ENCODE peak calls at places on chromosome 15, in five cellular contexts. W is K562, X is HepG2, Z is GM12878, Q is H1. T is an unnamed sample.

GRCh38 chr15:42085236-42085605 is 9.1 kb downstream of the PLA2G4D start:
- DNase-seq in W (no peak), X (no peak), Z (no peak), Q (no peak), T (no peak)

GRCh38 chr15:65632780-65633384 is 11.1 kb downstream of the SLC24A1 start:
- DNase-seq in W (no peak), X (no peak), Z (no peak), Q (no peak), T (no peak)

GRCh38 chr15:67157779-67158366 is 92.5 kb downstream of the SMAD3 start:
- DNase-seq in W (no peak), X (no peak), Z (no peak), Q (no peak), T (no peak)

GRCh38 chr15:96327155-96327741 is 3.3 kb upstream of the NR2F2 start:
- DNase-seq in W (peak), X (peak), Z (peak), Q (no peak), T (no peak)

GRCh38 chr15:58852347-58852746 is 81.1 kb downstream of the SLTM start:
- DNase-seq in W (peak), X (peak), Z (no peak), Q (no peak), T (no peak)

GRCh38 chr15:34055868-34056595 is 17.0 kb upstream of the AVEN start:
- DNase-seq in W (no peak), X (no peak), Z (no peak), Q (no peak), T (no peak)

GRCh38 chr15:61441901-61442300 is 212.8 kb upstream of the RORA start:
- DNase-seq in W (no peak), X (no peak), Z (no peak), Q (no peak), T (no peak)

GRCh38 chr15:59972241-59972640 is 31.9 kb upstream of the FOXB1 start:
- DNase-seq in W (no peak), X (no peak), Z (no peak), Q (no peak), T (no peak)

GRCh38 chr15:80693682-80694623 is 1.2 kb upstream of the ABHD17C start:
- DNase-seq in W (no peak), X (no peak), Z (no peak), Q (no peak), T (no peak)

GRCh38 chr15:77739591-77740378 is 107.1 kb upstream of the LINGO1 start:
- DNase-seq in W (no peak), X (no peak), Z (no peak), Q (peak), T (peak)

GRCh38 chr15:34436956-34437442 is 609 bp downstream of the GOLGA8A start:
- DNase-seq in W (peak), X (peak), Z (no peak), Q (peak), T (peak)

GRCh38 chr15:73386238-73386637 is 17.5 kb upstream of the HCN4 start:
- DNase-seq in W (no peak), X (no peak), Z (no peak), Q (no peak), T (no peak)

GRCh38 chr15:48413304-48413703 is 82.1 kb downstream of the DUT start:
- DNase-seq in W (no peak), X (peak), Z (no peak), Q (no peak), T (no peak)

GRCh38 chr15:66692808-66693596 is 9.0 kb upstream of the SMAD6 start:
- DNase-seq in W (no peak), X (no peak), Z (peak), Q (no peak), T (no peak)

GRCh38 chr15:51193526-51193925 is 98.8 kb upstream of the TNFAIP8L3 start:
- DNase-seq in W (no peak), X (no peak), Z (no peak), Q (no peak), T (no peak)

GRCh38 chr15:89127054-89127702 is 38.9 kb downstream of the ABHD2 start:
- DNase-seq in W (no peak), X (no peak), Z (no peak), Q (no peak), T (no peak)

GRCh38 chr15:65818927-65819562 is 27.0 kb upstream of the DENND4A start:
- DNase-seq in W (peak), X (no peak), Z (peak), Q (no peak), T (no peak)

GRCh38 chr15:35306361-35306981 is 221.4 kb upstream of the NANOGP8 start:
- DNase-seq in W (peak), X (no peak), Z (no peak), Q (no peak), T (no peak)

GRCh38 chr15:84033793-84034553 is 201.6 kb upstream of the GOLGA6L4 start:
- DNase-seq in W (no peak), X (no peak), Z (no peak), Q (no peak), T (no peak)

GRCh38 chr15:79811406-79812405 is 85.1 kb downstream of the MTHFS start:
- DNase-seq in W (no peak), X (no peak), Z (no peak), Q (no peak), T (no peak)

GRCh38 chr15:82793737-82794136 is 12.1 kb downstream of the FSD2 start:
- DNase-seq in W (no peak), X (no peak), Z (no peak), Q (no peak), T (no peak)

GRCh38 chr15:66761723-66762595 is 59.9 kb downstream of the SMAD6 start:
- DNase-seq in W (no peak), X (no peak), Z (no peak), Q (no peak), T (no peak)

GRCh38 chr15:31070867-31071266 is 30.7 kb downstream of the TRPM1 start:
- DNase-seq in W (no peak), X (no peak), Z (no peak), Q (no peak), T (no peak)

GRCh38 chr15:24856397-24857093 is 98.2 kb upstream of the SNRPN start:
- DNase-seq in W (peak), X (no peak), Z (no peak), Q (peak), T (peak)

GRCh38 chr15:48761393-48762158 is 49.3 kb downstream of the CEP152 start:
- DNase-seq in W (no peak), X (no peak), Z (no peak), Q (no peak), T (no peak)

GRCh38 chr15:71465109-71465508 is 345.2 kb upstream of the NR2E3 start:
- DNase-seq in W (no peak), X (no peak), Z (no peak), Q (no peak), T (no peak)
- TF ChIP-seq ATF3 in W (no peak), X (no peak), Z (no peak), Q (no peak), T (no peak)

GRCh38 chr15:74801311-74801997 is 11.2 kb upstream of the LMAN1L start:
- DNase-seq in W (no peak), X (no peak), Z (no peak), Q (no peak), T (no peak)

GRCh38 chr15:74798388-74799254 is 14.0 kb upstream of the LMAN1L start:
- DNase-seq in W (no peak), X (no peak), Z (no peak), Q (no peak), T (no peak)

GRCh38 chr15:74800559-74801094 is 12.0 kb upstream of the LMAN1L start:
- DNase-seq in W (no peak), X (no peak), Z (no peak), Q (no peak), T (no peak)

GRCh38 chr15:74799255-74799842 is 13.3 kb upstream of the LMAN1L start:
- DNase-seq in W (no peak), X (no peak), Z (no peak), Q (no peak), T (no peak)

GRCh38 chr15:74799843-74800558 is 12.6 kb upstream of the LMAN1L start:
- DNase-seq in W (peak), X (peak), Z (peak), Q (peak), T (peak)
- TF ChIP-seq ATF2 in W (no peak), X (no peak), Z (no peak), Q (no peak), T (no peak)

GRCh38 chr15:62964251-62964650 is 78.3 kb upstream of the TPM1 start:
- DNase-seq in W (no peak), X (no peak), Z (no peak), Q (no peak), T (no peak)

GRCh38 chr15:62975515-62975914 is 67.0 kb upstream of the TPM1 start:
- DNase-seq in W (no peak), X (no peak), Z (no peak), Q (no peak), T (no peak)

GRCh38 chr15:62972814-62973213 is 69.7 kb upstream of the TPM1 start:
- DNase-seq in W (no peak), X (no peak), Z (no peak), Q (no peak), T (no peak)

GRCh38 chr15:62966294-62966693 is 76.3 kb upstream of the TPM1 start:
- DNase-seq in W (no peak), X (no peak), Z (no peak), Q (no peak), T (no peak)

GRCh38 chr15:62969442-62970089 is 73.0 kb upstream of the TPM1 start:
- DNase-seq in W (no peak), X (no peak), Z (no peak), Q (no peak), T (no peak)
- TF ChIP-seq ATF3 in W (no peak), X (no peak), Z (no peak), Q (no peak), T (no peak)

GRCh38 chr15:101070024-101070423 is 150.9 kb downstream of the LRRK1 start:
- DNase-seq in W (no peak), X (no peak), Z (no peak), Q (no peak), T (no peak)

GRCh38 chr15:101068523-101068960 is 149.4 kb downstream of the LRRK1 start:
- DNase-seq in W (no peak), X (no peak), Z (no peak), Q (no peak), T (no peak)

GRCh38 chr15:101070502-101071273 is 151.5 kb downstream of the LRRK1 start:
- DNase-seq in W (no peak), X (peak), Z (no peak), Q (no peak), T (no peak)

GRCh38 chr15:101067660-101068522 is 148.7 kb downstream of the LRRK1 start:
- DNase-seq in W (no peak), X (no peak), Z (no peak), Q (no peak), T (no peak)

DNA sequence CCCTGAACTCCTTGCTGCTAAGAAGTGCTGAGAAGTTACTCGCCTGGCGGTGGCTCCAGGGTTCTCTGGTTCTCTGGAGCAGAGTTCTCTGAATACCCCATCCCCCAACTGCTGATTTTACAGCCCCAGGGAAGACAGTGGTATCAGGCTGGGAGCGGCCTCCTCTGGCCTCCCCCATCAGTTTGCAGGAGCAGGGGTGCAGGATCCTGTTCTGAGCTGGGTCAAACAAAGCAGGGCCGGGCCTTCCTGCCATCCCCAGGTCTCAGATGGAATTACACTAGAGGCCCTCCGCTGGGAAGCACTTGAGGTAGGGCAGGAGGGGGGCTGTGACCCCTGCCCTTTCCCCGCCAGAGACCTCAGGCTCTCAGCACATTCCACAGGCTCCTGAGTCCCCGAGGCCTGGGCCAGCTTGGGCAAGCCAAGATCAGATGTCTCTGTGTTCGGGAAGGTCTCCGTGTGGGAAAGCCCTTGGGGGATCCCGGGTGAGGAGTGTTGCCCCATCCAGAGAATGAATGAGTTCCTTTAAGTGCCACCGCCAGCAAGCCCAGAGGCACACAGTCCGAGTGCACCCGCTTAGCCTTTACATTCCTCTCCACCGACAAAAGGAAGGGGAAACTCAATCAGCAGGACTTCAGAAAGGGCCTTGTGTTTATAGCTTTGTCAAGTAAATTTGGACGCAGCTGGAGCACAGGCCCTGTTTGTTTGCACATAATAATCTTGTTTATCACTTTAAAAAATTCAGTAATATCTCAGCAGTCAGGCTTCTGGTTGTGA is 150.0 kb downstream of the LRRK1 start:
- DNase-seq in W (no peak), X (peak), Z (no peak), Q (peak), T (peak)
- TF ChIP-seq ATF2 in W (no peak), X (no peak), Z (no peak), Q (no peak), T (no peak)

GRCh38 chr15:98800437-98801233 is 152.3 kb downstream of the IGF1R start:
- DNase-seq in W (no peak), X (peak), Z (no peak), Q (peak), T (peak)
- TF ChIP-seq ATF3 in W (no peak), X (peak), Z (no peak), Q (no peak), T (no peak)

GRCh38 chr15:39684215-39684614 is 98.4 kb downstream of the FSIP1 start:
- DNase-seq in W (no peak), X (no peak), Z (no peak), Q (no peak), T (no peak)
- TF ChIP-seq ATF2 in W (no peak), X (no peak), Z (no peak), Q (no peak), T (no peak)

GRCh38 chr15:85692873-85693272 is 101.9 kb downstream of the KLHL25 start:
- DNase-seq in W (no peak), X (no peak), Z (peak), Q (no peak), T (no peak)

GRCh38 chr15:85689729-85690128 is 105.0 kb downstream of the KLHL25 start:
- DNase-seq in W (no peak), X (no peak), Z (peak), Q (peak), T (peak)

GRCh38 chr15:85693277-85693676 is 101.4 kb downstream of the KLHL25 start:
- DNase-seq in W (no peak), X (no peak), Z (no peak), Q (no peak), T (no peak)

GRCh38 chr15:85690546-85691226 is 104.0 kb downstream of the KLHL25 start:
- DNase-seq in W (no peak), X (no peak), Z (peak), Q (no peak), T (no peak)

GRCh38 chr15:85691350-85692240 is 103.1 kb downstream of the KLHL25 start:
- DNase-seq in W (no peak), X (no peak), Z (peak), Q (no peak), T (no peak)
- TF ChIP-seq ATF3 in W (no peak), X (no peak), Z (no peak), Q (no peak), T (no peak)

GRCh38 chr15:90177012-90177411 is 24.1 kb upstream of the SEMA4B start:
- DNase-seq in W (no peak), X (no peak), Z (no peak), Q (no peak), T (no peak)
- TF ChIP-seq ATF2 in W (no peak), X (no peak), Z (no peak), Q (no peak), T (no peak)

T was measured in WTC11.